ENCODE peak calls at places on chromosomes 12 and 14, in six cellular contexts. One of them, this sample, is unnamed.

GRCh38 chr12:96578526-96579125 is 89.2 kb downstream of the CFAP54 start:
- DNase-seq in right lobe of liver: no peak
- DNase-seq in CD8-positive, alpha-beta memory T cell: peak; percentile 47
- DNase-seq in cardiac muscle cell: peak; percentile 73
- DNase-seq in psoas muscle: no peak
- DNase-seq in esophagus squamous epithelium: no peak
- DNase-seq in this sample: no peak

GRCh38 chr14:78341827-78342389 is 171.7 kb downstream of the NRXN3 start:
- DNase-seq in right lobe of liver: no peak
- DNase-seq in CD8-positive, alpha-beta memory T cell: no peak
- DNase-seq in cardiac muscle cell: no peak
- DNase-seq in psoas muscle: no peak
- DNase-seq in esophagus squamous epithelium: no peak
- DNase-seq in this sample: peak; percentile 20

GRCh38 chr12:989751-990278 is 1.2 kb upstream of the ERC1 start:
- DNase-seq in right lobe of liver: no peak
- DNase-seq in CD8-positive, alpha-beta memory T cell: peak; percentile 10
- DNase-seq in cardiac muscle cell: peak; percentile 74
- DNase-seq in psoas muscle: no peak
- DNase-seq in esophagus squamous epithelium: no peak
- DNase-seq in this sample: no peak

GRCh38 chr12:132397934-132398385 is 68.6 kb upstream of the GALNT9 start:
- DNase-seq in right lobe of liver: no peak
- DNase-seq in CD8-positive, alpha-beta memory T cell: no peak
- DNase-seq in cardiac muscle cell: no peak
- DNase-seq in psoas muscle: no peak
- DNase-seq in esophagus squamous epithelium: no peak
- DNase-seq in this sample: no peak

GRCh38 chr12:40054554-40055226 is 51.2 kb downstream of the SLC2A13 start:
- DNase-seq in right lobe of liver: no peak
- DNase-seq in CD8-positive, alpha-beta memory T cell: no peak
- DNase-seq in cardiac muscle cell: peak; percentile 82
- DNase-seq in psoas muscle: no peak
- DNase-seq in esophagus squamous epithelium: no peak
- DNase-seq in this sample: peak; percentile 18

GRCh38 chr12:4156317-4156716 is 117.2 kb upstream of the CCND2 start:
- DNase-seq in right lobe of liver: no peak
- DNase-seq in CD8-positive, alpha-beta memory T cell: no peak
- DNase-seq in cardiac muscle cell: no peak
- DNase-seq in psoas muscle: no peak
- DNase-seq in esophagus squamous epithelium: no peak
- DNase-seq in this sample: no peak

GRCh38 chr14:73567951-73568885 is 795 bp upstream of the ACOT2 start:
- DNase-seq in right lobe of liver: no peak
- DNase-seq in CD8-positive, alpha-beta memory T cell: no peak
- DNase-seq in cardiac muscle cell: peak; percentile 38
- DNase-seq in psoas muscle: no peak
- DNase-seq in esophagus squamous epithelium: no peak
- DNase-seq in this sample: no peak

GRCh38 chr12:120100630-120101029 is 15.9 kb downstream of the RAB35 start:
- DNase-seq in right lobe of liver: no peak
- DNase-seq in CD8-positive, alpha-beta memory T cell: no peak
- DNase-seq in cardiac muscle cell: peak; percentile 63
- DNase-seq in psoas muscle: peak; percentile 95
- DNase-seq in esophagus squamous epithelium: no peak
- DNase-seq in this sample: no peak

GRCh38 chr14:93952829-93953228 is 23.5 kb downstream of the ASB2 start:
- DNase-seq in right lobe of liver: no peak
- DNase-seq in CD8-positive, alpha-beta memory T cell: no peak
- DNase-seq in cardiac muscle cell: no peak
- DNase-seq in psoas muscle: no peak
- DNase-seq in esophagus squamous epithelium: no peak
- DNase-seq in this sample: no peak

GRCh38 chr14:94460631-94461416 is 8.2 kb upstream of the SERPINA11 start:
- DNase-seq in right lobe of liver: no peak
- DNase-seq in CD8-positive, alpha-beta memory T cell: no peak
- DNase-seq in cardiac muscle cell: no peak
- DNase-seq in psoas muscle: no peak
- DNase-seq in esophagus squamous epithelium: no peak
- DNase-seq in this sample: no peak

GRCh38 chr14:95453713-95453980 is 62.8 kb downstream of the SYNE3 start:
- DNase-seq in right lobe of liver: no peak
- DNase-seq in CD8-positive, alpha-beta memory T cell: no peak
- DNase-seq in cardiac muscle cell: no peak
- DNase-seq in psoas muscle: no peak
- DNase-seq in esophagus squamous epithelium: no peak
- DNase-seq in this sample: no peak

GRCh38 chr14:91358654-91359210 is 58.9 kb downstream of the CCDC88C start:
- DNase-seq in right lobe of liver: peak; percentile 20
- DNase-seq in CD8-positive, alpha-beta memory T cell: no peak
- DNase-seq in cardiac muscle cell: no peak
- DNase-seq in psoas muscle: no peak
- DNase-seq in esophagus squamous epithelium: no peak
- DNase-seq in this sample: no peak

GRCh38 chr12:30047499-30048262 is 263.9 kb upstream of the TMTC1 start:
- DNase-seq in right lobe of liver: no peak
- DNase-seq in CD8-positive, alpha-beta memory T cell: no peak
- DNase-seq in cardiac muscle cell: peak; percentile 65
- DNase-seq in psoas muscle: no peak
- DNase-seq in esophagus squamous epithelium: no peak
- DNase-seq in this sample: no peak

GRCh38 chr12:121543786-121544185 is 37.0 kb downstream of the KDM2B start:
- DNase-seq in right lobe of liver: no peak
- DNase-seq in CD8-positive, alpha-beta memory T cell: no peak
- DNase-seq in cardiac muscle cell: no peak
- DNase-seq in psoas muscle: no peak
- DNase-seq in esophagus squamous epithelium: no peak
- DNase-seq in this sample: no peak

GRCh38 chr14:71438684-71439083 is 493.5 kb upstream of the RGS6 start:
- DNase-seq in right lobe of liver: no peak
- DNase-seq in CD8-positive, alpha-beta memory T cell: no peak
- DNase-seq in cardiac muscle cell: peak; percentile 39
- DNase-seq in psoas muscle: no peak
- DNase-seq in esophagus squamous epithelium: no peak
- DNase-seq in this sample: no peak

GRCh38 chr12:99444859-99445316 is 202.7 kb upstream of the GARIN6 start:
- DNase-seq in right lobe of liver: no peak
- DNase-seq in CD8-positive, alpha-beta memory T cell: no peak
- DNase-seq in cardiac muscle cell: no peak
- DNase-seq in psoas muscle: no peak
- DNase-seq in esophagus squamous epithelium: no peak
- DNase-seq in this sample: peak; percentile 18

GRCh38 chr12:49456280-49456679 is 82.5 kb upstream of the KCNH3 start:
- DNase-seq in right lobe of liver: no peak
- DNase-seq in CD8-positive, alpha-beta memory T cell: no peak
- DNase-seq in cardiac muscle cell: no peak
- DNase-seq in psoas muscle: no peak
- DNase-seq in esophagus squamous epithelium: no peak
- DNase-seq in this sample: no peak

GRCh38 chr14:73526036-73526984 is 10.6 kb upstream of the ACOT1 start:
- DNase-seq in right lobe of liver: peak; percentile 90
- DNase-seq in CD8-positive, alpha-beta memory T cell: no peak
- DNase-seq in cardiac muscle cell: no peak
- DNase-seq in psoas muscle: no peak
- DNase-seq in esophagus squamous epithelium: no peak
- DNase-seq in this sample: no peak

GRCh38 chr12:30026621-30027234 is 243.0 kb upstream of the TMTC1 start:
- DNase-seq in right lobe of liver: no peak
- DNase-seq in CD8-positive, alpha-beta memory T cell: no peak
- DNase-seq in cardiac muscle cell: peak; percentile 90
- DNase-seq in psoas muscle: no peak
- DNase-seq in esophagus squamous epithelium: no peak
- DNase-seq in this sample: no peak

GRCh38 chr14:87864356-87865230 is 128.4 kb downstream of the GALC start:
- DNase-seq in right lobe of liver: no peak
- DNase-seq in CD8-positive, alpha-beta memory T cell: no peak
- DNase-seq in cardiac muscle cell: no peak
- DNase-seq in psoas muscle: no peak
- DNase-seq in esophagus squamous epithelium: no peak
- DNase-seq in this sample: no peak

GRCh38 chr14:99262977-99263448 is 9.0 kb downstream of the BCL11B start:
- DNase-seq in right lobe of liver: no peak
- DNase-seq in CD8-positive, alpha-beta memory T cell: no peak
- DNase-seq in cardiac muscle cell: no peak
- DNase-seq in psoas muscle: no peak
- DNase-seq in esophagus squamous epithelium: no peak
- DNase-seq in this sample: no peak

GRCh38 chr14:55126932-55127490 is 2.0 kb upstream of the LGALS3 start:
- DNase-seq in right lobe of liver: no peak
- DNase-seq in CD8-positive, alpha-beta memory T cell: no peak
- DNase-seq in cardiac muscle cell: no peak
- DNase-seq in psoas muscle: no peak
- DNase-seq in esophagus squamous epithelium: no peak
- DNase-seq in this sample: no peak

GRCh38 chr12:23066095-23066494 is 441.1 kb downstream of the ETNK1 start:
- DNase-seq in right lobe of liver: no peak
- DNase-seq in CD8-positive, alpha-beta memory T cell: no peak
- DNase-seq in cardiac muscle cell: no peak
- DNase-seq in psoas muscle: no peak
- DNase-seq in esophagus squamous epithelium: no peak
- DNase-seq in this sample: peak; percentile 22

GRCh38 chr14:104700747-104701215 is 11.4 kb downstream of the INF2 start:
- DNase-seq in right lobe of liver: no peak
- DNase-seq in CD8-positive, alpha-beta memory T cell: no peak
- DNase-seq in cardiac muscle cell: no peak
- DNase-seq in psoas muscle: no peak
- DNase-seq in esophagus squamous epithelium: no peak
- DNase-seq in this sample: no peak

GRCh38 chr14:63910593-63911363 is 58.0 kb downstream of the SYNE2 start:
- DNase-seq in right lobe of liver: no peak
- DNase-seq in CD8-positive, alpha-beta memory T cell: no peak
- DNase-seq in cardiac muscle cell: peak; percentile 64
- DNase-seq in psoas muscle: no peak
- DNase-seq in esophagus squamous epithelium: no peak
- DNase-seq in this sample: no peak

DNA sequence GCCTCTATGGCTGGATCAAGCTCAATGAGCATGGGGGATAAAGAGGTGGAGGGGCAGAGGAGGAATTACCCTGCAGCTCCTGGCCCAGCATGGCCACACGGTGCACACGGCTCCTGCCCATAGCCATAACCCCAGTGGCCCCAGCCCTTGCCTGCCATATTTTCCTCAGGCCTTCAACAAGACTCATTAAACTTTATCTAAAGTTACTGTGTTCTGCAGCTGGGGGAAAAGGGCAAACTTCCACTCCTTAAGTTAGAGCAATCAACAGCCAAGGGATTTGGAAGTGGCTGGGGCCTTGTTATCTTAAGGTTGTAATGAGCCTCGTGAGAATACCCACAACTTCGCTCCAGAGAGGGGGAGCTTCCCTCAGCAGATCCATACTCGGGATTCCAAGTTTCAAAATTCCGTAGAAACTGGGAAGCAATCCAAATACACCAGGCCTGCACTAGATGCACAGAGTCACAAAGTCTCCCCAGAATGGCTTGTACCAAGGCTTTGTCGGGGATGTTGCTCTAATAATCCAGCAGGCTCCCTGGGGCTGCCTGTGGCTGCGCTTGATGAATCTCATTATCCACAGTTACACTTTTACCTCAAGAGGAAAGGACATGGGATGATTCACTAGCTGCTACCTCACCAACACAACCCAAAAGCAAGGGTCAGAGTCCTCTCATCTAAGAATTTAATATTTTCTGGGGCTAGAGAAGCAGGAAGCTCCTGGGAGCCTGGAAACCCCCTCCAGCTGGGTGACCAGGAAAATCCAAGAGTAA is 13.0 kb upstream of the OR6J1 start:
- DNase-seq in right lobe of liver: no peak
- DNase-seq in CD8-positive, alpha-beta memory T cell: no peak
- DNase-seq in cardiac muscle cell: peak; percentile 93
- DNase-seq in psoas muscle: no peak
- DNase-seq in esophagus squamous epithelium: no peak
- DNase-seq in this sample: no peak
- H3K27ac ChIP-seq in right lobe of liver: no peak overlapping the region
- H3K27ac ChIP-seq in CD8-positive, alpha-beta memory T cell: no peak overlapping the region
- H3K27ac ChIP-seq in cardiac muscle cell: no peak overlapping the region
- H3K27ac ChIP-seq in psoas muscle: no peak overlapping the region
- H3K27ac ChIP-seq in esophagus squamous epithelium: no peak overlapping the region
- H3K27ac ChIP-seq in this sample: no peak overlapping the region

GRCh38 chr14:89910706-89911017 is 43.9 kb downstream of the EFCAB11 start:
- DNase-seq in right lobe of liver: no peak
- DNase-seq in CD8-positive, alpha-beta memory T cell: no peak
- DNase-seq in cardiac muscle cell: no peak
- DNase-seq in psoas muscle: no peak
- DNase-seq in esophagus squamous epithelium: no peak
- DNase-seq in this sample: no peak
- H3K27ac ChIP-seq in right lobe of liver: peak overlapping the region; percentile 59
- H3K27ac ChIP-seq in CD8-positive, alpha-beta memory T cell: no peak overlapping the region
- H3K27ac ChIP-seq in cardiac muscle cell: no peak overlapping the region
- H3K27ac ChIP-seq in psoas muscle: no peak overlapping the region
- H3K27ac ChIP-seq in esophagus squamous epithelium: no peak overlapping the region
- H3K27ac ChIP-seq in this sample: no peak overlapping the region

GRCh38 chr12:57836442-57837375 is 9.8 kb downstream of the CTDSP2 start:
- DNase-seq in right lobe of liver: no peak
- DNase-seq in CD8-positive, alpha-beta memory T cell: peak; percentile 43
- DNase-seq in cardiac muscle cell: peak; percentile 95
- DNase-seq in psoas muscle: peak; percentile 86
- DNase-seq in esophagus squamous epithelium: no peak
- DNase-seq in this sample: no peak
- H3K27ac ChIP-seq in right lobe of liver: peak overlapping the region; percentile 41
- H3K27ac ChIP-seq in CD8-positive, alpha-beta memory T cell: peak overlapping the region; percentile 3
- H3K27ac ChIP-seq in cardiac muscle cell: peak overlapping the region; percentile 87
- H3K27ac ChIP-seq in psoas muscle: peak overlapping the region; percentile 100
- H3K27ac ChIP-seq in esophagus squamous epithelium: peak overlapping the region; percentile 62
- H3K27ac ChIP-seq in this sample: peak overlapping the region; percentile 61

GRCh38 chr12:69406217-69406616 is 46.7 kb downstream of the YEATS4 start:
- DNase-seq in right lobe of liver: no peak
- DNase-seq in CD8-positive, alpha-beta memory T cell: no peak
- DNase-seq in cardiac muscle cell: no peak
- DNase-seq in psoas muscle: no peak
- DNase-seq in esophagus squamous epithelium: no peak
- DNase-seq in this sample: no peak

GRCh38 chr12:69404851-69405365 is 45.4 kb downstream of the YEATS4 start:
- DNase-seq in right lobe of liver: no peak
- DNase-seq in CD8-positive, alpha-beta memory T cell: no peak
- DNase-seq in cardiac muscle cell: no peak
- DNase-seq in psoas muscle: no peak
- DNase-seq in esophagus squamous epithelium: no peak
- DNase-seq in this sample: no peak

GRCh38 chr12:69410571-69410970 is 51.0 kb downstream of the YEATS4 start:
- DNase-seq in right lobe of liver: no peak
- DNase-seq in CD8-positive, alpha-beta memory T cell: no peak
- DNase-seq in cardiac muscle cell: no peak
- DNase-seq in psoas muscle: no peak
- DNase-seq in esophagus squamous epithelium: no peak
- DNase-seq in this sample: no peak

GRCh38 chr12:69401940-69402339 is 42.4 kb downstream of the YEATS4 start:
- DNase-seq in right lobe of liver: no peak
- DNase-seq in CD8-positive, alpha-beta memory T cell: no peak
- DNase-seq in cardiac muscle cell: no peak
- DNase-seq in psoas muscle: no peak
- DNase-seq in esophagus squamous epithelium: no peak
- DNase-seq in this sample: no peak

DNA sequence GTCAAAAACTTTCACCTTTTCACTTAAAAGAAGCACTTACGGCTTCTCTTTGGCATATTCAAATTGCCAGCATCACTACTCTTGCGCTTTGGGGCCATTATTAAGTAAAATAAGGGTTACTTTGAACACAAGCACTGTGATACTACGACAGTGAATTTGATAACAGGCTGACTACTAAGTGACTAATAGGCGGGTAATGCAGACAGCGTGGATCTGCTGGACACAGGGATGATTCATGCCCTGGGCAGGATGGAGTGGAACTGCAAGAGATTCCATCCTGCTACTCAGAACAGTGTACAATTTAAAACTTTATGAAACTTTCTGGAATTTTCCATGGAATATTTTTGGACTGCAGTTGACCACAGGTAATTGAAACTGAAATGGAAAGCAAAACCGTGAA is 45.9 kb downstream of the YEATS4 start:
- DNase-seq in right lobe of liver: no peak
- DNase-seq in CD8-positive, alpha-beta memory T cell: no peak
- DNase-seq in cardiac muscle cell: peak; percentile 95
- DNase-seq in psoas muscle: no peak
- DNase-seq in esophagus squamous epithelium: no peak
- DNase-seq in this sample: peak; percentile 79
- H3K27ac ChIP-seq in right lobe of liver: no peak overlapping the region
- H3K27ac ChIP-seq in CD8-positive, alpha-beta memory T cell: no peak overlapping the region
- H3K27ac ChIP-seq in cardiac muscle cell: no peak overlapping the region
- H3K27ac ChIP-seq in psoas muscle: no peak overlapping the region
- H3K27ac ChIP-seq in esophagus squamous epithelium: no peak overlapping the region
- H3K27ac ChIP-seq in this sample: peak overlapping the region; percentile 24